ENCODE peak calls at places on chromosomes 7 and 10, in six cellular contexts. K is GM12865; W is CD8-positive, alpha-beta T cell; M is brain microvascular endothelial cell; S is K562; H is GM23338. Q is an unnamed sample.

GRCh38 chr10:87706731-87707130 is 47.1 kb downstream of the PAPSS2 start:
- DNase-seq in K (no peak), W (no peak), M (no peak), S (no peak), H (no peak), Q (no peak)

GRCh38 chr10:132690401-132690800 is 95.5 kb downstream of the NKX6-2 start:
- DNase-seq in K (no peak), W (no peak), M (no peak), S (no peak), H (no peak), Q (no peak)

GRCh38 chr10:25694206-25694933 is 239.7 kb upstream of the MYO3A start:
- DNase-seq in K (no peak), W (no peak), M (no peak), S (no peak), H (no peak), Q (no peak)

GRCh38 chr7:111081553-111081952 is 9.4 kb upstream of the LRRN3 start:
- DNase-seq in K (no peak), W (no peak), M (no peak), S (no peak), H (no peak), Q (no peak)

GRCh38 chr10:14431868-14432267 is 101.1 kb upstream of the FRMD4A start:
- DNase-seq in K (no peak), W (no peak), M (no peak), S (no peak), H (no peak), Q (no peak)

GRCh38 chr7:158975526-158976467 is 119.4 kb downstream of the DYNC2I1 start:
- DNase-seq in K (peak; percentile 35), W (no peak), M (no peak), S (peak; percentile 87), H (no peak), Q (no peak)

GRCh38 chr7:144074374-144074773 is 4.8 kb downstream of the OR2A25 start:
- DNase-seq in K (no peak), W (no peak), M (no peak), S (peak; percentile 22), H (no peak), Q (no peak)

GRCh38 chr10:21720090-21720489 is 186.1 kb downstream of the MLLT10 start:
- DNase-seq in K (no peak), W (no peak), M (no peak), S (no peak), H (peak; percentile 57), Q (no peak)

GRCh38 chr7:155763721-155764431 is 48.4 kb downstream of the SHH start:
- DNase-seq in K (peak; percentile 73), W (peak; percentile 54), M (peak; percentile 84), S (no peak), H (no peak), Q (no peak)

GRCh38 chr7:34740840-34741239 is 82.8 kb downstream of the NPSR1 start:
- DNase-seq in K (no peak), W (no peak), M (no peak), S (no peak), H (no peak), Q (no peak)

GRCh38 chr10:132434405-132435005 is 37.5 kb downstream of the PWWP2B start:
- DNase-seq in K (no peak), W (peak; percentile 64), M (no peak), S (peak; percentile 73), H (no peak), Q (no peak)

GRCh38 chr7:123538189-123538714 is 3.9 kb upstream of the IQUB start:
- DNase-seq in K (no peak), W (no peak), M (peak; percentile 36), S (peak; percentile 76), H (no peak), Q (peak; percentile 41)

GRCh38 chr7:18610331-18610948 is 114.9 kb downstream of the HDAC9 start:
- DNase-seq in K (peak; percentile 56), W (no peak), M (peak; percentile 18), S (peak; percentile 29), H (peak; percentile 84), Q (no peak)

GRCh38 chr10:32790483-32790882 is 167.5 kb downstream of the ITGB1 start:
- DNase-seq in K (no peak), W (no peak), M (peak; percentile 22), S (no peak), H (no peak), Q (peak; percentile 10)

GRCh38 chr10:59561397-59562121 is 148.1 kb downstream of the SLC16A9 start:
- DNase-seq in K (no peak), W (no peak), M (peak; percentile 6), S (no peak), H (no peak), Q (no peak)

GRCh38 chr10:86373828-86374227 is 7.2 kb upstream of the GRID1 start:
- DNase-seq in K (no peak), W (peak; percentile 1), M (no peak), S (no peak), H (no peak), Q (no peak)

GRCh38 chr7:157016352-157017041 is 6.0 kb upstream of the MNX1 start:
- DNase-seq in K (peak; percentile 88), W (no peak), M (no peak), S (no peak), H (peak; percentile 82), Q (no peak)

GRCh38 chr7:128215281-128215680 is 25.8 kb upstream of the LEP start:
- DNase-seq in K (no peak), W (no peak), M (peak; percentile 76), S (no peak), H (no peak), Q (peak; percentile 83)